ENCODE peak calls at places on chromosomes 11 and 22, in seven cellular contexts. R is stimulated activated CD4-positive, alpha-beta T cell treated with anti-CD3 and anti-CD28 coated beads, Interleukin-2, amount 100 ng/mL, for 48 hours; J is GM12864; U is left ventricle myocardium superior; E is anterior cingulate cortex; D is ecto neural progenitor cell; N is psoas muscle. L is an unnamed sample.

GRCh38 chr11:2810401-2811205 is 75.0 kb downstream of the CDKN1C start:
- DNase-seq in E (no peak), R (no peak), U (peak; percentile 33), N (peak; percentile 38), J (no peak), D (no peak), L (no peak)

GRCh38 chr22:49087163-49087562 is 740.5 kb downstream of the BRD1 start:
- DNase-seq in N (peak; percentile 4), R (no peak), J (no peak), D (no peak), U (no peak), E (no peak), L (no peak)

GRCh38 chr11:2525166-2525861 is 80.5 kb downstream of the KCNQ1 start:
- DNase-seq in E (no peak), U (peak; percentile 29), N (peak; percentile 42), D (peak; percentile 42), J (no peak), R (no peak), L (peak; percentile 19)

GRCh38 chr11:63683133-63683991 is 2.1 kb downstream of the RTN3 start:
- DNase-seq in E (no peak), J (no peak), D (no peak), N (no peak), R (no peak), U (no peak), L (no peak)

GRCh38 chr22:39545310-39546063 is 12.9 kb upstream of the RPS19BP1 start:
- DNase-seq in D (peak; percentile 85), N (peak; percentile 69), R (no peak), J (no peak), U (peak; percentile 65), E (no peak), L (peak; percentile 83)

GRCh38 chr11:45815747-45816146 is 10.8 kb downstream of the SLC35C1 start:
- DNase-seq in J (no peak), U (no peak), E (no peak), R (no peak), N (no peak), D (no peak), L (peak; percentile 57)

GRCh38 chr11:127182586-127183203 is 182.1 kb upstream of the KIRREL3 start:
- DNase-seq in D (no peak), J (no peak), N (no peak), U (no peak), E (no peak), R (no peak), L (no peak)

GRCh38 chr11:69298778-69299461 is 5.0 kb downstream of the MYEOV start:
- DNase-seq in U (no peak), D (no peak), R (no peak), E (no peak), N (no peak), J (no peak), L (no peak)

GRCh38 chr11:126115253-126115540 is 52.5 kb upstream of the CDON start:
- DNase-seq in D (no peak), J (no peak), E (no peak), N (peak; percentile 87), R (no peak), U (peak; percentile 91), L (no peak)

GRCh38 chr11:35907648-35908431 is 36.0 kb upstream of the LDLRAD3 start:
- DNase-seq in J (peak; percentile 35), E (no peak), N (no peak), R (no peak), D (no peak), U (no peak), L (no peak)

GRCh38 chr11:57464343-57465181 is 4.2 kb downstream of the RTN4RL2 start:
- DNase-seq in N (no peak), D (no peak), U (no peak), E (peak; percentile 71), R (no peak), J (no peak), L (no peak)

GRCh38 chr22:49517721-49518120 is 310.0 kb downstream of the BRD1 start:
- DNase-seq in U (no peak), D (no peak), E (no peak), R (no peak), N (no peak), J (no peak), L (peak; percentile 17)

GRCh38 chr11:35322321-35322979 is 96.9 kb downstream of the SLC1A2 start:
- DNase-seq in U (no peak), R (no peak), D (no peak), J (no peak), N (no peak), E (no peak), L (no peak)

GRCh38 chr22:30191049-30191701 is 55.4 kb downstream of the LIF start:
- DNase-seq in E (no peak), D (no peak), J (no peak), U (no peak), N (no peak), R (no peak), L (no peak)

GRCh38 chr11:88484873-88485621 is 147.5 kb upstream of the CTSC start:
- DNase-seq in J (peak; percentile 41), N (no peak), E (no peak), D (no peak), U (no peak), R (peak; percentile 18), L (peak; percentile 68)

GRCh38 chr22:24554316-24555159 is at the start of gene GUCD1:
- DNase-seq in U (peak; percentile 42), J (no peak), R (peak; percentile 14), D (peak; percentile 63), E (no peak), N (peak; percentile 65), L (peak; percentile 39)

GRCh38 chr22:45112136-45112879 is 51.4 kb upstream of the NUP50 start:
- DNase-seq in U (no peak), N (no peak), D (no peak), J (no peak), R (no peak), E (no peak), L (no peak)

GRCh38 chr11:2151500-2152257 is 9.3 kb downstream of the INS start:
- DNase-seq in N (peak; percentile 89), U (peak; percentile 74), D (peak; percentile 87), E (peak; percentile 81), J (peak; percentile 31), R (peak; percentile 77), L (peak; percentile 84)

GRCh38 chr22:48685767-48686166 is 1141.9 kb downstream of the BRD1 start:
- DNase-seq in D (no peak), E (no peak), J (no peak), N (no peak), U (no peak), R (no peak), L (no peak)

GRCh38 chr11:34180045-34180813 is 74.8 kb downstream of the NAT10 start:
- DNase-seq in J (no peak), U (no peak), N (peak; percentile 36), E (no peak), D (no peak), R (no peak), L (no peak)

GRCh38 chr22:36289406-36289870 is 36.5 kb downstream of the APOL1 start:
- DNase-seq in J (no peak), U (peak; percentile 20), E (no peak), D (no peak), N (peak; percentile 25), R (no peak), L (no peak)

GRCh38 chr11:1864831-1865665 is 12.2 kb downstream of the LSP1 start:
- DNase-seq in U (peak; percentile 60), D (no peak), J (no peak), R (no peak), E (peak; percentile 42), N (peak; percentile 79), L (no peak)

GRCh38 chr22:46079861-46080821 is 70.2 kb upstream of the PPARA start:
- DNase-seq in E (peak; percentile 90), J (no peak), N (peak; percentile 92), D (no peak), U (peak; percentile 80), R (no peak), L (no peak)

GRCh38 chr11:47204633-47204989 is 10.2 kb upstream of the DDB2 start:
- DNase-seq in R (no peak), E (peak; percentile 13), N (no peak), U (no peak), J (no peak), D (no peak), L (no peak)

GRCh38 chr11:92894197-92894596 is 75.3 kb upstream of the MTNR1B start:
- DNase-seq in N (no peak), E (no peak), R (no peak), J (no peak), D (no peak), U (no peak), L (no peak)

GRCh38 chr11:1038361-1038760 is 1.8 kb upstream of the MUC6 start:
- DNase-seq in J (no peak), D (no peak), N (no peak), U (no peak), R (no peak), E (no peak), L (no peak)

L was measured in H9.